ENCODE peak calls at places on chromosomes 5 and 9, in seven cellular contexts. O is H9, I is breast epithelium, C is transverse colon, N is right atrium auricular region, J is psoas muscle, B is kidney. F is an unnamed sample.

GRCh38 chr5:160333726-160334125 is 21.4 kb upstream of the CCNJL start:
- DNase-seq in O (no peak), I (no peak), C (no peak), N (no peak), J (no peak), B (no peak), F (no peak)

GRCh38 chr5:95809414-95809960 is 13.0 kb downstream of the GLRX start:
- DNase-seq in O (no peak), I (no peak), C (peak), N (peak), J (no peak), B (no peak), F (peak)

GRCh38 chr9:72478993-72479392 is 42.4 kb upstream of the TMC1 start:
- DNase-seq in O (no peak), I (no peak), C (no peak), N (no peak), J (no peak), B (no peak), F (no peak)

GRCh38 chr9:131618071-131618479 is 72.8 kb downstream of the PRRT1B start:
- DNase-seq in O (no peak), I (no peak), C (no peak), N (peak), J (peak), B (no peak), F (peak)

GRCh38 chr9:136119259-136120118 is 814 bp upstream of the TMEM250 start:
- DNase-seq in O (peak), I (no peak), C (peak), N (no peak), J (peak), B (no peak), F (peak)

GRCh38 chr5:106094128-106094726 is 1576.5 kb downstream of the EFNA5 start:
- DNase-seq in O (no peak), I (peak), C (peak), N (no peak), J (no peak), B (no peak), F (no peak)

GRCh38 chr5:61732796-61733195 is 400.7 kb downstream of the ZSWIM6 start:
- DNase-seq in O (no peak), I (no peak), C (no peak), N (no peak), J (no peak), B (no peak), F (no peak)

GRCh38 chr9:132048191-132048590 is 31.5 kb downstream of the MED27 start:
- DNase-seq in O (no peak), I (no peak), C (no peak), N (no peak), J (no peak), B (no peak), F (no peak)

GRCh38 chr5:1153428-1153827 is 41.6 kb upstream of the SLC12A7 start:
- DNase-seq in O (no peak), I (no peak), C (no peak), N (no peak), J (no peak), B (no peak), F (no peak)

GRCh38 chr5:41510176-41510831 is at the start of gene PLCXD3:
- DNase-seq in O (peak), I (no peak), C (no peak), N (peak), J (peak), B (peak), F (no peak)

GRCh38 chr5:171221931-171222330 is 87.1 kb upstream of the TLX3 start:
- DNase-seq in O (no peak), I (no peak), C (no peak), N (no peak), J (no peak), B (no peak), F (no peak)

GRCh38 chr9:121345070-121345469 is 25.0 kb downstream of the STOM start:
- DNase-seq in O (no peak), I (no peak), C (no peak), N (no peak), J (no peak), B (no peak), F (no peak)

GRCh38 chr5:144812770-144813169 is 642.1 kb downstream of the KCTD16 start:
- DNase-seq in O (no peak), I (no peak), C (no peak), N (no peak), J (peak), B (no peak), F (no peak)

GRCh38 chr5:152086668-152087067 is 162.0 kb upstream of the GLRA1 start:
- DNase-seq in O (no peak), I (no peak), C (no peak), N (no peak), J (no peak), B (no peak), F (no peak)

GRCh38 chr9:133839822-133840329 is 101.7 kb upstream of the SARDH start:
- DNase-seq in O (peak), I (no peak), C (no peak), N (no peak), J (peak), B (peak), F (no peak)

GRCh38 chr5:153498516-153498915 is 8.0 kb downstream of the GRIA1 start:
- DNase-seq in O (no peak), I (no peak), C (no peak), N (no peak), J (no peak), B (no peak), F (no peak)

GRCh38 chr5:108953940-108954339 is 206.2 kb downstream of the FER start:
- DNase-seq in O (no peak), I (no peak), C (no peak), N (no peak), J (no peak), B (no peak), F (no peak)

GRCh38 chr5:127431977-127432376 is 85.5 kb upstream of the PRRC1 start:
- DNase-seq in O (no peak), I (no peak), C (no peak), N (no peak), J (no peak), B (no peak), F (no peak)

GRCh38 chr9:94819161-94819677 is 92.7 kb downstream of the AOPEP start:
- DNase-seq in O (no peak), I (peak), C (no peak), N (no peak), J (no peak), B (peak), F (no peak)

GRCh38 chr9:83596899-83597504 is 25.9 kb upstream of the IDNK start:
- DNase-seq in O (peak), I (no peak), C (peak), N (no peak), J (no peak), B (no peak), F (peak)

GRCh38 chr9:136016882-136017812 is 56.0 kb upstream of the UBAC1 start:
- DNase-seq in O (peak), I (peak), C (peak), N (no peak), J (peak), B (peak), F (peak)

GRCh38 chr5:171371326-171371725 is 16.3 kb upstream of the NPM1 start:
- DNase-seq in O (no peak), I (no peak), C (no peak), N (no peak), J (no peak), B (peak), F (no peak)

GRCh38 chr9:21801683-21802417 is 586 bp upstream of the MTAP start:
- DNase-seq in O (peak), I (peak), C (peak), N (peak), J (peak), B (peak), F (peak)

GRCh38 chr5:138110266-138110963 is 26.6 kb downstream of the WNT8A start:
- DNase-seq in O (no peak), I (no peak), C (no peak), N (no peak), J (no peak), B (no peak), F (peak)

GRCh38 chr5:117701067-117701466 is 1126.4 kb upstream of the SEMA6A start:
- DNase-seq in O (no peak), I (no peak), C (no peak), N (no peak), J (no peak), B (no peak), F (no peak)

GRCh38 chr9:127281887-127282286 is 17.3 kb downstream of the GARNL3 start:
- DNase-seq in O (no peak), I (no peak), C (no peak), N (no peak), J (no peak), B (no peak), F (no peak)

GRCh38 chr9:74277532-74277931 is 219.6 kb upstream of the RORB start:
- DNase-seq in O (no peak), I (no peak), C (no peak), N (no peak), J (no peak), B (no peak), F (no peak)

GRCh38 chr5:138503487-138504270 is 38.4 kb downstream of the EGR1 start:
- DNase-seq in O (peak), I (no peak), C (peak), N (no peak), J (no peak), B (no peak), F (peak)

GRCh38 chr9:101578378-101578777 is 16.4 kb downstream of the PPP3R2 start:
- DNase-seq in O (no peak), I (no peak), C (no peak), N (no peak), J (no peak), B (no peak), F (no peak)

GRCh38 chr5:92704590-92704989 is 876.4 kb downstream of the NR2F1-AS1 start:
- DNase-seq in O (no peak), I (no peak), C (no peak), N (no peak), J (no peak), B (no peak), F (no peak)

GRCh38 chr5:149583394-149583793 is 2.1 kb downstream of the ARHGEF37 start:
- DNase-seq in O (no peak), I (no peak), C (peak), N (no peak), J (no peak), B (no peak), F (peak)

GRCh38 chr5:76473676-76474075 is 70.6 kb downstream of the IQGAP2 start:
- DNase-seq in O (no peak), I (no peak), C (no peak), N (no peak), J (no peak), B (no peak), F (no peak)

GRCh38 chr5:13945271-13945670 is 783 bp upstream of the DNAH5 start:
- DNase-seq in O (no peak), I (no peak), C (no peak), N (no peak), J (no peak), B (no peak), F (no peak)

GRCh38 chr5:82605441-82605973 is 327.4 kb upstream of the RPS23 start:
- DNase-seq in O (no peak), I (no peak), C (no peak), N (no peak), J (no peak), B (no peak), F (no peak)

GRCh38 chr5:115418788-115419187 is 122.3 kb upstream of the CCDC112 start:
- DNase-seq in O (no peak), I (no peak), C (peak), N (no peak), J (no peak), B (no peak), F (peak)

GRCh38 chr9:123973590-123974223 is 37.9 kb upstream of the LHX2 start:
- DNase-seq in O (no peak), I (no peak), C (no peak), N (no peak), J (no peak), B (no peak), F (no peak)

GRCh38 chr9:15642369-15642962 is 89.6 kb downstream of the CCDC171 start:
- DNase-seq in O (no peak), I (no peak), C (no peak), N (no peak), J (no peak), B (no peak), F (no peak)

GRCh38 chr5:135231289-135231688 is 167.7 kb downstream of the MACROH2A1 start:
- DNase-seq in O (no peak), I (no peak), C (no peak), N (no peak), J (no peak), B (peak), F (peak)

GRCh38 chr5:44390332-44390731 is 1.1 kb upstream of the FGF10 start:
- DNase-seq in O (no peak), I (no peak), C (no peak), N (no peak), J (no peak), B (no peak), F (no peak)
- H3K27ac ChIP-seq in O (no peak), I (peak), C (no peak), N (no peak), J (no peak), B (no peak), F (no peak)

DNA sequence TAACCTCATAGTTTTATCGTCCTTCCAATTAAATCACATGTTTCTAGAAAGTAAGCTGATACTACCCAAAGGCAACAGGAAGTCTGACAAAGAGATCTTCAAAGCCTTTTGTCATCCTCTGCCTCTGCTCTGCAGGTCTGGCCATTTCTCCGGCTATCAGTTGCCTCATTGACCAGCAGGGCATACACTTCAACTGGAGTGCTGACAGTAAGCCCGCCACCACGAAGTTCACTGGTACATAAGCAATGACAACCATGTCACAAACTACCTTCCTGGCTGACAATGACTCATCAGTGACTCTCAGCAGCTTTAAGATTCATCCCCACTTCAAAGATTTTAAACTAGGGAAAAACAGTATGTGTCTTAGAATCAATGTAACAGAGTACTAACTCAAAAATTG is 20.6 kb downstream of the SPTLC1 start:
- DNase-seq in O (peak), I (no peak), C (no peak), N (no peak), J (no peak), B (no peak), F (no peak)
- TF ChIP-seq CTCF in O (peak), I (no peak), C (no peak), N (no peak), J (no peak), B (no peak), F (no peak)

GRCh38 chr9:36194326-36195000 is 3.7 kb downstream of the CLTA start:
- DNase-seq in O (no peak), I (no peak), C (no peak), N (no peak), J (no peak), B (no peak), F (peak)

GRCh38 chr9:36191696-36192095 is 975 bp downstream of the CLTA start:
- DNase-seq in O (no peak), I (no peak), C (no peak), N (no peak), J (no peak), B (no peak), F (no peak)

GRCh38 chr9:36191290-36191645 is 547 bp downstream of the CLTA start:
- DNase-seq in O (no peak), I (no peak), C (peak), N (no peak), J (no peak), B (no peak), F (peak)

GRCh38 chr9:36192196-36192595 is 1.5 kb downstream of the CLTA start:
- DNase-seq in O (no peak), I (no peak), C (no peak), N (no peak), J (no peak), B (no peak), F (peak)

DNA sequence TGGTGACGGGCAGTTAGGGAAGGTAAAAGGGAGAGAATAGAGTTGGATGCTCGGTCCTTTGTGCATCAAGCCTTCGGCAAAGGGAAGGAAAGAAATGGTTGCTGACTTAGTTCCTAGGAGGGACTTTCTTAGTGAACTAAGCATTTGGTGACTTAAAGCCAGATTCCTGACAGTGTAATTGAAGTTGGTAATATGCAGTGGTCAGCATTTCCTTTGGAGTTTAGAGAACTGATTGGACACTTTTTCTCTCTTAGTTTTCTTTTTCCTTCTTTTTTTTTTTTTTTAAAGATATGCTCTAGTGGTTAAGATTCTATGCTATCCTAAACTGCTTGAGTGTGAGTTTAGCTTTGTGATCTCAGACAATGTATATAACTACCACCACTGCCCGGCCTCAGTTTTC is 2.3 kb downstream of the CLTA start:
- DNase-seq in O (no peak), I (no peak), C (no peak), N (no peak), J (no peak), B (no peak), F (no peak)
- H3K27ac ChIP-seq in O (no peak), I (no peak), C (no peak), N (no peak), J (no peak), B (no peak), F (peak)

GRCh38 chr5:28770307-28770706 is 1731.9 kb upstream of the CDH9 start:
- DNase-seq in O (no peak), I (no peak), C (no peak), N (no peak), J (no peak), B (no peak), F (no peak)

DNA sequence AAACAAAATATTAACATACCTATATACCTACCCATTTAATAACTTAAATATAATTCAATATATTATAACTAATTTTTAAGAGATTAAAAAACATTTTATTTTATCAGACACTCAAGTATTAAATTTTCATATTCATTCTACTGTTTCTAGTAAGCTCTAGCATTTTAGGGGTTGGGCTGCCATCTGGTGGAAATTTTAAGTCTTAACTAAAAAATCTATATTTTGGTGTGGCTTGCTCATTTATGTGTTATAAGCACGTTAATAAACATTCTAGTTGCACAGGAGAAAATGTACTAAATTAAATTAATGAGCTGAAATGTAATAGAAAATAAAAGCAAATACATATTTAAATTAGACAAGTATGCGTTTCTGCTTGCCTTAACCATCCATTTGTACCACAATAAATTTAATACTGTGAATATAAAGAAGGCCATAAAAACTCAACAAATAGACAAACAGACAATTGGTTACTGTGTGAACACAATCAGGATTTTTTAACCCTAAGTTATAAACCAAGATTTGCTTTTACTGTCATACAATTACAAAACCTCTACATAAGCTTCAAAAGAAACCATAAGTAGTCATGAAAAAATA is 1728.3 kb upstream of the CDH9 start:
- DNase-seq in O (no peak), I (no peak), C (no peak), N (no peak), J (no peak), B (no peak), F (peak)
- TF ChIP-seq CTCF in O (peak), I (no peak), C (no peak), N (no peak), J (no peak), B (peak), F (peak)

GRCh38 chr5:168482361-168482760 is 3.9 kb upstream of the RARS1 start:
- DNase-seq in O (no peak), I (no peak), C (no peak), N (no peak), J (no peak), B (no peak), F (no peak)

GRCh38 chr5:168480601-168481000 is 5.7 kb upstream of the RARS1 start:
- DNase-seq in O (no peak), I (no peak), C (no peak), N (no peak), J (no peak), B (no peak), F (no peak)

GRCh38 chr5:168489059-168489458 is 2.8 kb downstream of the RARS1 start:
- DNase-seq in O (no peak), I (no peak), C (no peak), N (no peak), J (no peak), B (no peak), F (no peak)

GRCh38 chr5:168481330-168481788 is 4.9 kb upstream of the RARS1 start:
- DNase-seq in O (no peak), I (no peak), C (peak), N (no peak), J (no peak), B (no peak), F (no peak)

GRCh38 chr5:168486136-168486879 is at the start of gene RARS1:
- DNase-seq in O (peak), I (peak), C (peak), N (peak), J (peak), B (peak), F (peak)
- H3K27ac ChIP-seq in O (no peak), I (peak), C (peak), N (peak), J (peak), B (peak), F (no peak)

GRCh38 chr9:111696796-111697195 is 35.4 kb downstream of the GNG10 start:
- DNase-seq in O (no peak), I (no peak), C (no peak), N (no peak), J (no peak), B (no peak), F (no peak)

DNA sequence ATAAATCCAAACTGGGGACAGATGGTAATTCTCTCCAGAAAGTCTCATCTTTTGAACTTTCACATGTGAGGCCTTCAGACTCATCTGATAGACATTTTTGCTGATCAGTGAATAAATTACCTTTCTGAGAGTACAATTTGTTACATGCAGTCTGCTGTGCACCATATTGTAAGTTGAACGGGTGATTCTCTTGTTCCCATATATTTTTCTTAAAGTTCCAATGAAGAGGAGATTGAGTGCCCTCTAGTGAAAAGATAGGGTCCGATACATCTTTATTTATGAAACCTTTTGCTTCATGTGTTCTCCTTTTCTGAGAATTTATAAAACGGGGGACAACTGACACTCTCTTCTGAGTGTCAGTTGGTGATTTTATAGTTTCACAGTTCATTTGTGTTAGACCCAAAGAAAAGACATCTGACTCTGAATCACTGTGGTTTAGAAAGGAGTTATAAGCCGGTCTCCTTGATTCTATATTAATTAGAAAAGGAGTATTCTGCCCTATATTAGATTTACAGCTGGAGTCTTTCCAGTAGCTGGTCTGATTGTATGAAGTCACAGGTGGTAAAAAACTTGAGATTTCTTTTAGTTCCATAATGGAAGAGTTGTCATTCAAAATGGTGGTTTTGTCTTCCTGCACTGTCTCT is 30.4 kb downstream of the GNG10 start:
- DNase-seq in O (no peak), I (no peak), C (no peak), N (no peak), J (no peak), B (no peak), F (no peak)
- TF ChIP-seq CTCF in O (peak), I (no peak), C (peak), N (no peak), J (peak), B (peak), F (no peak)